ENCODE peak calls at places on chromosome 22, in six cellular contexts. H is neural progenitor cell, X is epithelial cell of esophagus, R is right lobe of liver, T is IMR-90, M is stomach. Z is an unnamed sample.

GRCh38 chr22:38109391-38110000 is 988 bp downstream of the BAIAP2L2 start:
- DNase-seq in H (peak), X (no peak), R (no peak), T (no peak), M (no peak), Z (no peak)

GRCh38 chr22:46750530-46750800 is 12.0 kb upstream of the TBC1D22A start:
- DNase-seq in H (no peak), X (no peak), R (no peak), T (no peak), M (no peak), Z (no peak)

GRCh38 chr22:30968015-30968923 is at the start of gene MORC2:
- DNase-seq in H (no peak), X (no peak), R (peak), T (peak), M (peak), Z (peak)

GRCh38 chr22:41543854-41544670 is at the start of gene POLR3H:
- DNase-seq in H (peak), X (peak), R (peak), T (peak), M (peak), Z (peak)

GRCh38 chr22:25362215-25362882 is 142.9 kb downstream of the CRYBB2 start:
- DNase-seq in H (peak), X (peak), R (no peak), T (peak), M (peak), Z (peak)

GRCh38 chr22:37982938-37983859 is 1.2 kb downstream of the SOX10 start:
- DNase-seq in H (peak), X (no peak), R (no peak), T (no peak), M (no peak), Z (peak)

GRCh38 chr22:41524809-41525449 is 19.3 kb downstream of the POLR3H start:
- DNase-seq in H (no peak), X (no peak), R (no peak), T (no peak), M (peak), Z (no peak)

GRCh38 chr22:24406322-24407277 is 20.8 kb upstream of the ADORA2A start:
- DNase-seq in H (no peak), X (no peak), R (no peak), T (no peak), M (no peak), Z (no peak)

GRCh38 chr22:48866906-48867597 is 960.6 kb downstream of the BRD1 start:
- DNase-seq in H (no peak), X (no peak), R (no peak), T (no peak), M (no peak), Z (no peak)

GRCh38 chr22:19724927-19725661 is 1.8 kb downstream of the GP1BB start:
- DNase-seq in H (no peak), X (no peak), R (no peak), T (no peak), M (no peak), Z (no peak)

GRCh38 chr22:17120711-17121234 is 387 bp downstream of the TMEM121B start:
- DNase-seq in H (peak), X (peak), R (no peak), T (no peak), M (no peak), Z (no peak)

GRCh38 chr22:49907807-49908206 is 10.4 kb downstream of the ALG12 start:
- DNase-seq in H (no peak), X (no peak), R (no peak), T (no peak), M (no peak), Z (no peak)
- H3K4me3 ChIP-seq in H (no peak), X (no peak), R (no peak), T (no peak), M (no peak), Z (no peak)

DNA sequence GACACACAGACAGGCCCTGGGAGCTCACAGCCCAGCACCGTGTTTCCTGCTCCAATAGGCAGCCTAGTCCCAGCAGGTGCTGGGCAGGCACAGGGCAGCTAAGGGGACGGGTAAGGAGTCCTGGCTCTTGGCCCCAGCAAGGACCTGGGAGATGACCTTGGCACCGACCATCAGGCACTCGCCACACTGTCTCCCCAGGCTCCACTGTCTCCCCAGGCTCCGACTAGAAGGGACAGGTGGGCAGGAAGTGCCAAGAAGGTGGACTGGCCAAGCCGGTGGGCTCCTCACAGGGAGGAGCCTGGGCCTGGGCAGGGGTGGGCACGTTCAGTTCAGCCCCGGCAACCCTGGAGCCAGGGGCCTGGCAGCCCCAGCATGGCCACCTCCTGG is 193.9 kb downstream of the IGLL1 start:
- DNase-seq in H (no peak), X (no peak), R (no peak), T (no peak), M (no peak), Z (no peak)
- TF ChIP-seq CTCF in H (no peak), X (no peak), R (no peak), T (no peak), M (no peak), Z (no peak)

DNA sequence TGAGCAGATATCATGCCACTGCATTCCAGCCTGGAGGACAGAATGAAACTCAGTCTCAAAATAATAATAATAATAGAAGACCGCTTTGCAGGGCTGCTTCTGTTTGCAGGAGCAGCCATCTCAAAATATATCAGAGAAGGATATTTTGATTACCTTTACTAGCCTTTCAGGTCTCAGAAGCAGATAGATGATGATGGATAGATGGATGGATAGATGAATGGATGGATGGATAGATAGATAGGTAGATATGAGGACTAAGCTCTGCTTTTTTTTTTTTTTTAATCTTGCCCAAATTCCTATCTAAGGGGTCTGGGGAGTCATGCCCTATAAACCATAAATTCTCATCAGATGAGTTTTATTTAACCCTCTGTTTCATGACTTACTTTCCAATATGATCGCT is 18.5 kb downstream of the APOBEC3H start:
- DNase-seq in H (no peak), X (no peak), R (no peak), T (no peak), M (no peak), Z (no peak)
- H3K4me3 ChIP-seq in H (peak), X (no peak), R (no peak), T (no peak), M (no peak), Z (no peak)

DNA sequence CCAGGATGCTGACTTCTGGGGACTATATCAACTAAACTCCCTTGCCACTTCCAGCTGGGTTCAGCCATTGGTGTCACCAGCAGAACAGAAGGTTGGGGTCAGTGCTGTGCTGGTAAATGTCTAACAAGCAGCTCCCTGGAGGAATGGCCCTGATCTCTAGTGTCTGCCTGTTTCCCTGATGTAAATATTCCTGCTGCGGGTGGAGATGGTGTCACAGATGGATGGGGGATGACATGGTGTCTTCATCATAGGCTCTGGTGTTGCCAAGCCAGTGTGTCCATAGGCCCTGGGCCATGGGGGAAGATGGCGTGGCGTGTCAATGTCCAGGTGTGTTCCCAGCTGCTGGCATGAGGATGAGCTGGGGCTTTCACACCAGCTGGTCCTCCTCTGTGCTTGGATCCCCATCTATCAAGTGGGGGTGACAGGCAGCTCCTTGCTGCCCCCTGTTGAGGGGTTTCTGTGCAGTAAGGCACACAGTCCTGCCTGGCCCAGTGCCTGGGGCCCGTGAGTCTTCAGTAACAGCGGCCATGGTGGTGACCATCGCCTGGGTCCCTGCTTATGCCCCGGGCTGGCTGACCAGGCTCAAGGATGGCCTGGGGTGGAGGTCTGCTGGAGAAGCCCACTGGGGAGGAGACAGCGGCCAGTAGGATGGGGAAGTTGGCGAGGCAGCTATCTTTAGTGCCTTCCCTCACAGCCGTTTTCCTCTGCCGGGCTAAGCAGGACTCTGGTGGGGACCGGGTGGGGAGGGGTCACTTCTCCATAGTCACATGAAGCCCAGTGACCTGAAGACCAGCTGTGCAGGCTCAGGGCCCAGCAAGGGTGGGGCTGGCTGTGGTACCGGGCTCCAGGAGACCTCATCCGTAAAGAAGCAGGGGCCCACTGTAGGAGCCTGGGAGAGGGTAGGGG is 12.7 kb downstream of the RPL3 start:
- DNase-seq in H (peak), X (peak), R (no peak), T (no peak), M (peak), Z (no peak)
- TF ChIP-seq CTCF in H (peak), X (peak), R (peak), T (peak), M (no peak), Z (no peak)

GRCh38 chr22:36549033-36549432 is 20.1 kb upstream of the EIF3D start:
- DNase-seq in H (no peak), X (no peak), R (no peak), T (no peak), M (no peak), Z (no peak)

GRCh38 chr22:36554101-36554500 is 25.1 kb upstream of the EIF3D start:
- DNase-seq in H (no peak), X (no peak), R (no peak), T (no peak), M (no peak), Z (no peak)

GRCh38 chr22:36548606-36549005 is 19.6 kb upstream of the EIF3D start:
- DNase-seq in H (peak), X (no peak), R (peak), T (no peak), M (no peak), Z (peak)

GRCh38 chr22:36551096-36551495 is 22.1 kb upstream of the EIF3D start:
- DNase-seq in H (no peak), X (no peak), R (no peak), T (no peak), M (no peak), Z (no peak)

DNA sequence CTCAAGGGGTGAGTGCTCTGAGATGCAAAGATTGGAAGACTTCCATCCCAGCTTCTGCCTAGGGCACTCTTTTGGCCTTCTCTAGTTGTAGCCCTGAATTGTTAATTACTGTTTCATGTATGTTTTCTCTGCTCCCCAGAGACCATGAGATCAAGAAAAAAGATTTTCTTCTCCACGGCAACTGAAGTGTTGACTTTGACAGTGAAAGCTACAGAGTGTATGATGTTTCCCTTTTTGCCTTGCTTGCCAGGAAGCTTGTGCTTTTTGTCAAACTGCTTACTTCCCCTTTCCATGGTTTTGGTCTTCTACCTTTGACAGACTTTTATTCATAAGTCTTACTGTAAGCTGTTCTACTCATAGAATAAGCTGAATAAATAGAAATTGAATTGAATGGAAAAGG is 23.3 kb upstream of the EIF3D start:
- DNase-seq in H (no peak), X (no peak), R (no peak), T (no peak), M (no peak), Z (no peak)
- H3K4me3 ChIP-seq in H (no peak), X (no peak), R (no peak), T (no peak), M (no peak), Z (no peak)

GRCh38 chr22:23315341-23315917 is 135.1 kb downstream of the BCR start:
- DNase-seq in H (peak), X (peak), R (no peak), T (peak), M (peak), Z (peak)
- TF ChIP-seq CTCF in H (peak), X (peak), R (peak), T (peak), M (peak), Z (peak)